ENCODE peak calls at places on chromosome 22, in six cellular contexts. K is GM13976, G is DND-41, L is breast epithelium, P is GM12865, J is RWPE1. V is an unnamed sample.

GRCh38 chr22:27731621-27732020 is 69.9 kb downstream of the MN1 start:
- DNase-seq in K (no peak), G (no peak), L (no peak), P (no peak), J (no peak), V (no peak)

GRCh38 chr22:39388261-39389011 is 11.1 kb upstream of the TAB1 start:
- DNase-seq in K (peak; percentile 90), G (peak; percentile 35), L (peak; percentile 75), P (peak; percentile 87), J (peak; percentile 78), V (peak; percentile 94)

GRCh38 chr22:39106326-39106725 is 9.3 kb downstream of the APOBEC3H start:
- DNase-seq in K (no peak), G (no peak), L (no peak), P (no peak), J (no peak), V (no peak)

GRCh38 chr22:44172370-44173108 is 8.2 kb upstream of the PARVG start:
- DNase-seq in K (peak; percentile 85), G (no peak), L (peak; percentile 58), P (peak; percentile 67), J (no peak), V (peak; percentile 93)

GRCh38 chr22:29690481-29690880 is 29.3 kb upstream of the CABP7 start:
- DNase-seq in K (no peak), G (no peak), L (no peak), P (no peak), J (no peak), V (no peak)

GRCh38 chr22:21624120-21624879 is 5.5 kb downstream of the YDJC start:
- DNase-seq in K (no peak), G (peak; percentile 49), L (no peak), P (no peak), J (no peak), V (no peak)

GRCh38 chr22:29872989-29873388 is 10.0 kb upstream of the MTMR3 start:
- DNase-seq in K (no peak), G (no peak), L (no peak), P (no peak), J (no peak), V (no peak)

GRCh38 chr22:25045176-25045575 is 92.7 kb downstream of the KIAA1671 start:
- DNase-seq in K (no peak), G (no peak), L (no peak), P (no peak), J (no peak), V (no peak)

GRCh38 chr22:25736378-25737011 is 5.5 kb upstream of the MYO18B start:
- DNase-seq in K (no peak), G (peak; percentile 88), L (no peak), P (no peak), J (no peak), V (no peak)

GRCh38 chr22:44133901-44134511 is 46.7 kb upstream of the PARVG start:
- DNase-seq in K (no peak), G (no peak), L (no peak), P (no peak), J (no peak), V (no peak)

GRCh38 chr22:40635008-40635939 is 1.2 kb downstream of the MRTFA start:
- DNase-seq in K (no peak), G (no peak), L (no peak), P (no peak), J (no peak), V (no peak)

GRCh38 chr22:40712311-40712710 is 33.0 kb downstream of the MCHR1 start:
- DNase-seq in K (no peak), G (no peak), L (no peak), P (no peak), J (no peak), V (no peak)

GRCh38 chr22:42662114-42663021 is 13.2 kb upstream of the CYB5R3 start:
- DNase-seq in K (peak; percentile 91), G (peak; percentile 75), L (peak; percentile 64), P (peak; percentile 86), J (peak; percentile 61), V (no peak)

GRCh38 chr22:26466196-26466595 is 17.4 kb downstream of the HPS4 start:
- DNase-seq in K (no peak), G (no peak), L (no peak), P (no peak), J (no peak), V (no peak)

GRCh38 chr22:50282361-50283144 is 12.4 kb upstream of the MAPK11 start:
- DNase-seq in K (no peak), G (no peak), L (peak; percentile 93), P (no peak), J (peak; percentile 87), V (no peak)

GRCh38 chr22:29539105-29539504 is 14.5 kb downstream of the THOC5 start:
- DNase-seq in K (no peak), G (no peak), L (no peak), P (no peak), J (no peak), V (no peak)

GRCh38 chr22:45172872-45173585 is 9.3 kb downstream of the NUP50 start:
- DNase-seq in K (no peak), G (no peak), L (no peak), P (no peak), J (no peak), V (no peak)

GRCh38 chr22:47927811-47928210 is 1165.4 kb downstream of the TBC1D22A start:
- DNase-seq in K (no peak), G (no peak), L (no peak), P (no peak), J (no peak), V (no peak)

GRCh38 chr22:44023404-44024287 is 456 bp upstream of the PARVB start:
- DNase-seq in K (peak; percentile 85), G (no peak), L (no peak), P (peak; percentile 74), J (no peak), V (no peak)

DNA sequence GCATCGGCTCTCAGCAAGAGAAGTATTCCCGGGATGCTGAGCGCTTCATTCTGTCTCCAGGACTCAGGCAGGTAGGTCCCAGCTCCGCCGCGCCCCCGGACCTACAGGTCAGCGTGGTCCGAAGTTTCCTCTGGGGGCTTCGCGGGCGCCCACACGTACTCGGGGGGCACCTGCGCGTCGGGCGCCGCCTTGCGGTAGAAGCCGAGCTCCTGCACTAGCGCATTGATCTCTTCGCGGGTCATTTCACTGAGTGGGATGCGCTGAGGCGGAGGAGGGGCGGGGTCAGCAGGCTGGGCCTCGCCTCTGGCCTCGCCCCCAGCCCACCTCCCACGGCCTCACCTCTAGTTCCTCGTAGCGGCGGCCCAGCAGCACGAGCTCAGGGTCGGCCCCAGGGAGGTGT is 2.5 kb downstream of the SELENOM start:
- DNase-seq in K (no peak), G (no peak), L (no peak), P (peak; percentile 43), J (no peak), V (no peak)
- TF ChIP-seq CTCF in K (peak; percentile 22), G (no peak), L (no peak), P (peak; percentile 35), J (no peak), V (peak; percentile 61)

DNA sequence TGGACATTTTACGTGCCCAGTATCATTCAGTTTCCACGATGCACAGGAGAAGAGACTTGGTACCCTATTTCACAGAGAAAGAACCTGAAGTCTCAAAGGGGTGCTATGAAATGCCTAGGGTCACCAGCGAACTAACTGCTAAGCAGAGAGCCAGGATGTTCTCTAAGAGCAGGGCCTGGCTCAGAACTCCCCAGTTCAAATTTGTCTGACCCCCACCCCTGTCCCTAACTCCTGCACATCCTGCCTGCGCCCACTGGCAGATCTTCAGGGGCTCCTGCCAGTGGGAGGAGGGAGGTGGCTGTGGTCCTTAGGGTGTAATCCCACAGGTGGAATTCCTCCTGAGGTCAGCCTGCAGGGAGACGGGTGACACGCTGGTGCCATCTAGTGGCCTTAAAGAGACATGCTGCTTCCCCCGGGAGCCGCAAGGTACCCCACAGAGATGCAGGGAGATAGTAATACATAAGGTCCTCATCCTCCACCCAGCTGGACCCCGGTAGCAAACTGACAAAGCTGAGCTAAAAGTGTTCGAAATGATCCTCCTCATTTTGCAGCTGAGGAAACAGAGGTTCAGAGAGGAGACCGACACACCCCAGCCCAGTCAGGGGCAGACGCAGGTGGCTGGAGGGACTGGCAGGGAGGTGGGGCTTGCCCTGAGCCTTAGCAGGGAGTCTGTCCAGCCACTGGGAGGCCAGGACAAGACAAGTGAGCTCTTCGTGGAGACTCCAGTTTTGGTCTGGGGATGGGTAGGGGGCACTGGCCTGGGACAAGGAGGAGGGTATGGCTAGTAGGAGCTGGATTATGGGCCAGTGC is 34.1 kb downstream of the MB start:
- DNase-seq in K (peak; percentile 89), G (peak; percentile 64), L (peak; percentile 32), P (peak; percentile 73), J (peak; percentile 79), V (no peak)
- TF ChIP-seq CTCF in K (peak; percentile 83), G (peak; percentile 97), L (peak; percentile 45), P (peak; percentile 93), J (peak; percentile 95), V (peak; percentile 95)

DNA sequence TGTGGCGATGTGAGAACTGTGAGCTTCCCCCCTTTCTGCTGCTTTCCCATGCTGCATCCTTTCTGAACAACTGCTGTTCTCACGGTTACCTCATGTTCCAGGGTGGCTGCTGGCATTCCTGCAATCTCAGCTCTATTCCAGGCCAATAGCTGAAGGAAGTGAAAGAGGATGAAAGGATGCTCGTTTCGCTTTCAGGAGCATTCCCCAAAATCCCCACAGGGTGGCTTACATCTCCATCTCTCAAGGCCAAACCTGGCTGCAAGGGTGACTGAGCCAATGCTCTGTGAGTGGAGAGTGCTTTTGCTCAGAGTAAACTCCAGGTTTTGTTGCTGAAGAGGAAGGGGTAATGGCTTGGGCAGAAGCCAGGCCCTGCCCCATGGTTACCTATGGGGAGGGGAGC is 848.2 kb downstream of the BRD1 start:
- DNase-seq in K (no peak), G (no peak), L (no peak), P (no peak), J (no peak), V (no peak)
- TF ChIP-seq CTCF in K (no peak), G (peak; percentile 42), L (no peak), P (no peak), J (no peak), V (no peak)

DNA sequence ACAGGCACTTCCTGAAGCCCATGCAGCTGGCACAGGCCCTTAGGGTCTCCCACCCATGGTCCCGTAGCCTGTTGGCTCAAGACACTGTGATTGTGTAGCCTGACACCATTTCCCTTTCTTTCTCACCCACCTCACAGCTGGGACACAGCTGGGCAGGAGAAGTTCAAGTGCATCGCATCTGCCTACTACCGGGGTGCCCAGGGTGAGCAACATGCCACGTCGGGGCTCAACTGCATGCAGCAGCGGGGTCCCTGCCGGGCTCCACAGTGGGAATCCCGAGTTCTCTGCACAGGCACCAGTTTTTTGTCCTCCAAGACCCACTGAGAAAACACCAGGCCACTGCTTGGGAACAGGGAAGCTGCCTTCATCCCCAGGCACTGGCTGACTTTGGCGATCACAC is 10.6 kb downstream of the RAB36 start:
- DNase-seq in K (no peak), G (no peak), L (no peak), P (no peak), J (no peak), V (no peak)
- TF ChIP-seq CTCF in K (no peak), G (no peak), L (no peak), P (no peak), J (no peak), V (no peak)

GRCh38 chr22:19854778-19855503 is at the start of the genes GNB1L and RTL10:
- DNase-seq in K (peak; percentile 99), G (peak; percentile 96), L (peak; percentile 95), P (peak; percentile 98), J (peak; percentile 86), V (peak; percentile 96)
- TF ChIP-seq CTCF in K (peak; percentile 23), G (peak; percentile 40), L (no peak), P (peak; percentile 6), J (no peak), V (no peak)

DNA sequence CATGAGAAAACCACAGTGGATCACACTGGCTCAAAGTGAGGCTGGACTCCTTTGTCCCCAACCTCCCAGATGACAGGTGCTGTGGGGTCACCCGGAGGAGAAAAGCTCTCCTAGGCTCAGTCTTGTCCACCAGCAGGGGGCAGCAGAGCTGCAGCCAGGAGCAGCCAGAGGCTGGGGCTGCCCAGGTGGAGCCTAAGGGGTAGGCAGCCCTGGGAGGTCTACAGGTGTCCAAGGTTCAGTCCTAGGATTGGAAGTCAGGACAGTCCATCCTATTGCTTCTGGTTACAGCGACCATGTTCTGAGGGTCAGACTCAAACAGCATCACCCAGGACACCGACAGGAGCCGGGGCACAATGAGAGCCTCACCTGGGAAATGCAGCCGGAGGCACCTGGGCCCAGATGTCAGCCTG is 77.6 kb upstream of the IGLL5 start:
- DNase-seq in K (peak; percentile 57), G (peak; percentile 81), L (peak; percentile 11), P (no peak), J (no peak), V (peak; percentile 88)
- TF ChIP-seq CTCF in K (peak; percentile 70), G (peak; percentile 99), L (no peak), P (no peak), J (no peak), V (peak; percentile 12)

V was measured in esophagus muscularis mucosa.